ENCODE peak calls at places on chromosomes 5 and 9, in four cellular contexts. C is left ventricle myocardium inferior, A is K562, T is GM12865. E is an unnamed sample.

GRCh38 chr9:127519301-127520166 is 68.2 kb downstream of the LRSAM1 start:
- DNase-seq in C (no peak), A (no peak), T (peak), E (peak)

GRCh38 chr5:177389368-177390169 is 5.3 kb downstream of the SLC34A1 start:
- DNase-seq in C (no peak), A (no peak), T (peak), E (no peak)

GRCh38 chr5:92944903-92945629 is 636.0 kb downstream of the NR2F1-AS1 start:
- DNase-seq in C (no peak), A (no peak), T (no peak), E (no peak)

GRCh38 chr9:72442212-72442607 is 77.2 kb upstream of the ZFAND5 start:
- DNase-seq in C (no peak), A (no peak), T (no peak), E (no peak)

GRCh38 chr9:124286292-124286931 is 28.7 kb downstream of the NEK6 start:
- DNase-seq in C (no peak), A (no peak), T (peak), E (no peak)

GRCh38 chr9:126375386-126375785 is 48.8 kb downstream of the MVB12B start:
- DNase-seq in C (no peak), A (no peak), T (no peak), E (no peak)

GRCh38 chr9:122001491-122002201 is 91.5 kb downstream of the TTLL11 start:
- DNase-seq in C (peak), A (no peak), T (no peak), E (no peak)

GRCh38 chr5:118616281-118616680 is 372.1 kb downstream of the DTWD2 start:
- DNase-seq in C (no peak), A (no peak), T (peak), E (no peak)

GRCh38 chr9:84917366-84918063 is 248.0 kb downstream of the NTRK2 start:
- DNase-seq in C (no peak), A (no peak), T (no peak), E (peak)

DNA sequence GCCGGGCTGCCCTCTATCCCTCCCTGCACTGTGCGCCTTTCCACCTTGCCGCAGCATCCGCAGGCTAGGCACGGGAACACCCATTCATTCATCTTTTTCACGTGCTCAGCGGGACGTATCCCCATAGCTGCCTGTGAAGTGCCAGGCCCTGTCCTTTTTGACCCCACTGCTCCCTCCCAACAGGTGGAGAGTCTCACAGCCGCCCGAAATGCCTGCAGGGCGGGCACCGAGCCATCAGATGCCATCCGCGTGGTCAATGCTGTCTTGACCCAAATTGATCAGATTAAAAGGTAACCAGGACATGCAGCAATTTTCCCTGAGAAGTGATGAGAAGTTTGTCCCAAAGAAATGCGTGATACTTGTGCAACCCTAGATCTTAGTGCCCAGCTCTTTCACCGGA is 15.5 kb downstream of the TRIP13 start:
- DNase-seq in C (no peak), A (no peak), T (no peak), E (no peak)
- H3K4me3 ChIP-seq in C (no peak), A (no peak), T (no peak), E (no peak)

DNA sequence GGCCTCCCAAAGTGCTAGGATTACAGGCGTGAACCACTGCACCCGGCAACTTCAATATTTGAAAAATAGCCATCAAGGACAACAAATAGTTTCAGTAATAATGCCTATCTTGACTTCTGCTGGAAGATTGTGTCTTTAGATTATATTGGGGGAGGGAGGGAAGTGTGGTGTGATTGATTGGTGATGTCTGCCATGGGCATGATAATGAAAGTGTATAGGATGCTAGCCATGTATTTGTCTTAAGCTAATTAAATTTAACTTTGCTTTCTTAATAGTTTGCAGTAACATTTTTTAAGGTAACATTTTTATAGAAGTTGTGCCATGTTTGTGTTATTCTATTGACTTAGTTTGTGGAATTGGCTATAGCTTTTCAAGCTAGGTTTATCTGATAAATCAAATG is 4.6 kb downstream of the JMY start:
- DNase-seq in C (no peak), A (no peak), T (no peak), E (no peak)
- H3K4me3 ChIP-seq in C (no peak), A (no peak), T (no peak), E (no peak)

DNA sequence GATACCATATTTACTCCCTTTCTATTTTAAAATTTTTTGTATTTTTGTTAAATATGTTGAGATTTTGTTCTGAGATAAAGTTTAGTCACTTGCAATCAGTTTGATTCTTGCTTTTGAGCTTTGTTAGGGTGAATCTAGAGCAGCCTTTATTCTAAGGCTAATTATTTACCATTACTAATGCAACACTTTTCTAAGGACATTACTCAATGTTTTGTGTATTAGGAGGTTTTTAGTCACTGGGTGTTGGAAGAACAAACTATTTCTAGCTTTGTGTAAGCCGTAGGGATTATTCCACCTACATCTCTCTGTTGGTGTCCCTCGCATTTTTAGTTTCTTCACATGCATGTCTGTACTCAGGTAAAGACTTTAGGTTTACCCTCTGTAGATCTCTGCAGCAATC is 379.5 kb upstream of the CD180 start:
- DNase-seq in C (no peak), A (no peak), T (no peak), E (no peak)
- H3K4me3 ChIP-seq in C (no peak), A (no peak), T (no peak), E (no peak)

DNA sequence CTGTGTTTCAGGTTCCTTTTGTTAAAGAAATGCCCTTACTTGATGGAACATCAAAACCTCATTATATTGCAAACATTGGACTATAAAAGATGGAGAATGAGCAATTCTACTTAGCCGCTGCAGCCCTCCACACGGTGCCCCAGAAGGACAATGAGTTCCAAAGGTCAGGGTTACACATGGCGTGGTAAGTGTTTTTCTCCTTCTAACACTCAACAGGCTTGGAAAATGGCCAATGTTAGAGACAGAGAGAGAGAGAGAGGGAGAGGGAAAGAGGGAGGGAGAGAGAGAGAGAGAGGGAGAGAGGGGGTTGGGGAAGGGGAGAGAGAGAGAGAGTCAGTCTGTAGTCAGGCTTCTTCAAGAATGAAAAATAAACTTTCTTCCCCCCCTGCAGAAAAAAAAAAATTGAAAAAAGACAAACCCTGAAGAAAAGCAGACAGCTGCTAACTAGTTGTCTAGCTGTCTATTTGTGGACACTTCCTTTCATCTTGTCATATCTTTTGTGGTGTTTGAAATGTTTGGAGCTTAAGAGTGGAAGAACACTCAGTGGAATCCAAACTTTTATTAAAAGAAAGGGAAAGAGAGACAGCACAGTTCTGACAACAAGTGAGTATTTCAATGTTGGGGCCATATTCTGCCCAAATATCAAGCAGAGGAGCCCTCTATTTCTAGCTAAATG is 324.8 kb downstream of the TMEM38B start:
- DNase-seq in C (no peak), A (no peak), T (no peak), E (no peak)
- H3K4me3 ChIP-seq in C (no peak), A (no peak), T (no peak), E (no peak)

GRCh38 chr5:1382248-1382700 is 37.4 kb upstream of the CLPTM1L start:
- DNase-seq in C (no peak), A (no peak), T (no peak), E (no peak)

GRCh38 chr5:1381370-1382247 is 36.7 kb upstream of the CLPTM1L start:
- DNase-seq in C (no peak), A (no peak), T (no peak), E (no peak)

GRCh38 chr5:1378866-1379659 is 34.2 kb upstream of the CLPTM1L start:
- DNase-seq in C (no peak), A (no peak), T (no peak), E (peak)

GRCh38 chr5:1380011-1380817 is 35.3 kb upstream of the CLPTM1L start:
- DNase-seq in C (peak), A (peak), T (peak), E (peak)

DNA sequence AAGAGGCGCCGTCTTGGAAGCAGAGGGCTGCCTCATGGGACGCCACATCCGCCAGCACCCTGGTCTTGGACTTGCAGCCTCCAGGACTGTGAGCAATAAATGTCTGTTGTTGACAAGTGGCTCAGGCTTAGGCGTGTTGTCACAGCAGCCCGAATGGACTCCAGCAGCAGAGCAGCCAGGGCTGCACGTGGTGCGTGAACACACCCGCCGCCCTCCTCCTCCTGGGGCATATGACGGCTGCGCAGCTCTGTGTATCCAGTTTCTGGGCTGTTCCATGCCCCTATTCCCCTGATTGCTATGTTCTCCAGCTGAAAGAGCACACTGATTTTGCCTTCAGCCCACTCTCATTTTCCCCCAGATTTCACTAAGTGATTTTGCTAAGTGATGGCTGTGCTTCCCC is 36.0 kb upstream of the CLPTM1L start:
- DNase-seq in C (no peak), A (no peak), T (no peak), E (peak)
- H3K4me3 ChIP-seq in C (peak), A (no peak), T (no peak), E (no peak)